ENCODE peak calls at places on chromosomes 2 and 18, in nine cellular contexts. E is cardiac fibroblast; U is NB4; C is stimulated activated CD8-positive, alpha-beta memory T cell treated with anti-CD3 and anti-CD28 coated beads, Interleukin-4, amount 100 ng/mL, for 24 hours; X is EL; D is anterior cingulate cortex; G is activated CD4-positive, alpha-beta memory T cell treated with anti-CD3 and anti-CD28 coated beads, Interleukin-2, amount 10 ng/mL, durations not matched to agents 7 days and 5 days; T is naive B cell; L is left cardiac atrium. W is an unnamed sample.

GRCh38 chr2:106983305-106983704 is 97.3 kb upstream of the ST6GAL2 start:
- DNase-seq in E (no peak), U (no peak), C (no peak), X (peak), D (no peak), G (no peak), T (no peak), L (no peak), W (no peak)

GRCh38 chr2:235917506-235917905 is 250.7 kb downstream of the GBX2 start:
- DNase-seq in E (no peak), U (no peak), C (no peak), X (no peak), D (no peak), G (no peak), T (no peak), L (no peak), W (no peak)

GRCh38 chr2:230541934-230542380 is 126.0 kb downstream of the SP100 start:
- DNase-seq in E (peak), U (no peak), C (no peak), X (no peak), D (no peak), G (no peak), T (no peak), L (no peak), W (no peak)

GRCh38 chr2:237614151-237614720 is 13.2 kb upstream of the LRRFIP1 start:
- DNase-seq in E (peak), U (peak), C (no peak), X (peak), D (no peak), G (no peak), T (no peak), L (no peak), W (no peak)

GRCh38 chr2:132877923-132878322 is 207.9 kb upstream of the LYPD1 start:
- DNase-seq in E (no peak), U (no peak), C (no peak), X (no peak), D (no peak), G (no peak), T (no peak), L (no peak), W (no peak)

GRCh38 chr2:175203621-175204496 is 22.3 kb upstream of the ATP5MC3 start:
- DNase-seq in E (peak), U (peak), C (peak), X (peak), D (no peak), G (peak), T (peak), L (peak), W (peak)

GRCh38 chr2:180219471-180219870 is 212.4 kb upstream of the CWC22 start:
- DNase-seq in E (peak), U (no peak), C (no peak), X (peak), D (no peak), G (no peak), T (no peak), L (no peak), W (no peak)

GRCh38 chr2:190837417-190837816 is 43.2 kb upstream of the GLS start:
- DNase-seq in E (peak), U (no peak), C (no peak), X (peak), D (no peak), G (no peak), T (no peak), L (no peak), W (no peak)

GRCh38 chr2:106833248-106833647 is 52.7 kb downstream of the ST6GAL2 start:
- DNase-seq in E (no peak), U (no peak), C (no peak), X (no peak), D (no peak), G (no peak), T (no peak), L (no peak), W (no peak)

GRCh38 chr2:21431078-21431477 is 307.3 kb downstream of the TDRD15 start:
- DNase-seq in E (no peak), U (no peak), C (no peak), X (no peak), D (no peak), G (no peak), T (no peak), L (no peak), W (no peak)

GRCh38 chr2:213229814-213230213 is 54.5 kb upstream of the SPAG16 start:
- DNase-seq in E (peak), U (peak), C (no peak), X (no peak), D (no peak), G (no peak), T (no peak), L (no peak), W (no peak)

GRCh38 chr2:101012706-101013181 is 10.7 kb downstream of the RPL31 start:
- DNase-seq in E (peak), U (peak), C (no peak), X (peak), D (no peak), G (peak), T (peak), L (no peak), W (no peak)

GRCh38 chr2:9262671-9263171 is 56.1 kb downstream of the ASAP2 start:
- DNase-seq in E (peak), U (no peak), C (no peak), X (no peak), D (no peak), G (no peak), T (no peak), L (peak), W (no peak)

GRCh38 chr2:203376173-203376572 is 48.0 kb downstream of the ABI2 start:
- DNase-seq in E (no peak), U (no peak), C (no peak), X (no peak), D (no peak), G (no peak), T (no peak), L (no peak), W (no peak)

GRCh38 chr2:67445652-67446268 is 48.6 kb downstream of the ETAA1 start:
- DNase-seq in E (no peak), U (no peak), C (no peak), X (no peak), D (no peak), G (no peak), T (no peak), L (no peak), W (no peak)

GRCh38 chr2:129092871-129093385 is 774.3 kb upstream of the HS6ST1 start:
- DNase-seq in E (no peak), U (no peak), C (no peak), X (no peak), D (no peak), G (no peak), T (no peak), L (no peak), W (no peak)

GRCh38 chr2:27095745-27096651 is 9.4 kb downstream of the KHK start:
- DNase-seq in E (peak), U (peak), C (no peak), X (peak), D (peak), G (peak), T (peak), L (peak), W (peak)

GRCh38 chr18:22515250-22515649 is 97.5 kb upstream of the CTAGE1 start:
- DNase-seq in E (no peak), U (no peak), C (no peak), X (no peak), D (no peak), G (no peak), T (no peak), L (no peak), W (no peak)

GRCh38 chr2:189683348-189683747 is 8.9 kb downstream of the ANKAR start:
- DNase-seq in E (no peak), U (no peak), C (no peak), X (no peak), D (no peak), G (no peak), T (no peak), L (no peak), W (no peak)

GRCh38 chr2:127577973-127578372 is 42.5 kb downstream of the MYO7B start:
- DNase-seq in E (no peak), U (peak), C (no peak), X (no peak), D (no peak), G (peak), T (peak), L (no peak), W (no peak)

GRCh38 chr2:127530245-127531132 is 4.2 kb upstream of the IWS1 start:
- DNase-seq in E (no peak), U (no peak), C (no peak), X (peak), D (no peak), G (no peak), T (no peak), L (no peak), W (no peak)

GRCh38 chr2:16948073-16948472 is 282.4 kb upstream of the CYRIA start:
- DNase-seq in E (no peak), U (no peak), C (no peak), X (no peak), D (no peak), G (no peak), T (no peak), L (no peak), W (no peak)

GRCh38 chr18:2905802-2906521 is 59.2 kb downstream of the EMILIN2 start:
- DNase-seq in E (peak), U (peak), C (peak), X (peak), D (no peak), G (peak), T (peak), L (peak), W (peak)

GRCh38 chr18:52667388-52667787 is 327.4 kb downstream of the DCC start:
- DNase-seq in E (no peak), U (no peak), C (no peak), X (no peak), D (no peak), G (no peak), T (no peak), L (no peak), W (no peak)

GRCh38 chr2:152407204-152407721 is 72.3 kb downstream of the FMNL2 start:
- DNase-seq in E (peak), U (no peak), C (no peak), X (peak), D (peak), G (peak), T (peak), L (peak), W (peak)

GRCh38 chr2:226575928-226576327 is 223.7 kb downstream of the IRS1 start:
- DNase-seq in E (no peak), U (no peak), C (no peak), X (no peak), D (no peak), G (no peak), T (no peak), L (no peak), W (no peak)

GRCh38 chr2:112958428-112959108 is 19.2 kb upstream of the IL36G start:
- DNase-seq in E (peak), U (peak), C (no peak), X (peak), D (no peak), G (peak), T (peak), L (no peak), W (no peak)

GRCh38 chr2:128623776-128624424 is 305.2 kb upstream of the HS6ST1 start:
- DNase-seq in E (peak), U (peak), C (no peak), X (peak), D (no peak), G (peak), T (no peak), L (no peak), W (peak)

GRCh38 chr18:13216732-13217465 is 1.7 kb upstream of the LDLRAD4 start:
- DNase-seq in E (no peak), U (peak), C (peak), X (no peak), D (peak), G (peak), T (peak), L (peak), W (peak)

GRCh38 chr2:64204006-64204632 is 59.9 kb upstream of the PELI1 start:
- DNase-seq in E (peak), U (peak), C (no peak), X (peak), D (no peak), G (peak), T (peak), L (peak), W (peak)

GRCh38 chr2:84486436-84487115 is 27.5 kb upstream of the SUCLG1 start:
- DNase-seq in E (peak), U (no peak), C (no peak), X (no peak), D (no peak), G (no peak), T (no peak), L (no peak), W (no peak)

GRCh38 chr2:128601298-128602037 is 282.8 kb upstream of the HS6ST1 start:
- DNase-seq in E (no peak), U (no peak), C (no peak), X (no peak), D (no peak), G (no peak), T (no peak), L (no peak), W (no peak)

GRCh38 chr2:55862673-55863390 is 60.8 kb downstream of the EFEMP1 start:
- DNase-seq in E (peak), U (no peak), C (no peak), X (peak), D (no peak), G (no peak), T (no peak), L (peak), W (no peak)

GRCh38 chr2:109331864-109332848 is 203.2 kb downstream of the SH3RF3 start:
- DNase-seq in E (peak), U (peak), C (peak), X (peak), D (peak), G (peak), T (peak), L (peak), W (no peak)

GRCh38 chr2:113754989-113755689 is 1.3 kb downstream of the SLC35F5 start:
- DNase-seq in E (peak), U (peak), C (no peak), X (peak), D (no peak), G (no peak), T (no peak), L (no peak), W (no peak)

GRCh38 chr18:21735452-21736015 is 5.1 kb upstream of the MIB1 start:
- DNase-seq in E (peak), U (no peak), C (no peak), X (peak), D (no peak), G (peak), T (no peak), L (peak), W (no peak)

GRCh38 chr18:77059294-77059916 is 73.2 kb downstream of the MBP start:
- DNase-seq in E (peak), U (peak), C (no peak), X (peak), D (no peak), G (peak), T (peak), L (no peak), W (no peak)

GRCh38 chr2:20236496-20236895 is 11.6 kb upstream of the SDC1 start:
- DNase-seq in E (no peak), U (no peak), C (no peak), X (no peak), D (no peak), G (peak), T (no peak), L (no peak), W (no peak)

GRCh38 chr2:71454221-71455010 is 1.1 kb downstream of the DYSF start:
- DNase-seq in E (no peak), U (peak), C (no peak), X (no peak), D (no peak), G (no peak), T (no peak), L (peak), W (no peak)

GRCh38 chr2:96769816-96770215 is 9.1 kb downstream of the CNNM4 start:
- DNase-seq in E (no peak), U (no peak), C (no peak), X (no peak), D (peak), G (no peak), T (no peak), L (peak), W (no peak)

W was measured in activated T-cell treated with anti-CD3 and anti-CD28 coated beads for 48 hours.